ENCODE peak calls at places on chromosomes 5 and 9, in seven cellular contexts. One of them, this sample, is unnamed.

GRCh38 chr9:76294301-76294700 is 99.9 kb downstream of the RFK start:
- DNase-seq in colonic mucosa: no peak
- DNase-seq in prostate gland: no peak
- DNase-seq in upper lobe of right lung: no peak
- DNase-seq in left ventricle myocardium inferior: no peak
- DNase-seq in psoas muscle: no peak
- DNase-seq in transverse colon: no peak
- DNase-seq in this sample: no peak

GRCh38 chr9:489198-490197 is 274.8 kb downstream of the DOCK8 start:
- DNase-seq in upper lobe of right lung: no peak
- DNase-seq in prostate gland: peak; percentile 43
- DNase-seq in psoas muscle: no peak
- DNase-seq in transverse colon: no peak
- DNase-seq in left ventricle myocardium inferior: no peak
- DNase-seq in colonic mucosa: no peak
- DNase-seq in this sample: no peak

GRCh38 chr5:73311291-73312110 is 137.1 kb downstream of the FOXD1 start:
- DNase-seq in upper lobe of right lung: no peak
- DNase-seq in transverse colon: no peak
- DNase-seq in colonic mucosa: no peak
- DNase-seq in psoas muscle: peak; percentile 71
- DNase-seq in left ventricle myocardium inferior: no peak
- DNase-seq in prostate gland: no peak
- DNase-seq in this sample: no peak

GRCh38 chr5:113112435-113112834 is 135.8 kb downstream of the DCP2 start:
- DNase-seq in colonic mucosa: no peak
- DNase-seq in psoas muscle: no peak
- DNase-seq in left ventricle myocardium inferior: no peak
- DNase-seq in prostate gland: no peak
- DNase-seq in upper lobe of right lung: no peak
- DNase-seq in transverse colon: no peak
- DNase-seq in this sample: no peak

GRCh38 chr5:79547982-79548381 is 34.0 kb upstream of the HOMER1 start:
- DNase-seq in left ventricle myocardium inferior: no peak
- DNase-seq in colonic mucosa: no peak
- DNase-seq in transverse colon: no peak
- DNase-seq in prostate gland: peak; percentile 79
- DNase-seq in psoas muscle: no peak
- DNase-seq in upper lobe of right lung: no peak
- DNase-seq in this sample: no peak

GRCh38 chr9:112869917-112870316 is 20.8 kb downstream of the SLC46A2 start:
- DNase-seq in left ventricle myocardium inferior: no peak
- DNase-seq in transverse colon: no peak
- DNase-seq in psoas muscle: no peak
- DNase-seq in prostate gland: no peak
- DNase-seq in colonic mucosa: no peak
- DNase-seq in upper lobe of right lung: no peak
- DNase-seq in this sample: no peak

GRCh38 chr9:112546149-112547012 is 59.8 kb downstream of the KIAA1958 start:
- DNase-seq in psoas muscle: no peak
- DNase-seq in upper lobe of right lung: no peak
- DNase-seq in prostate gland: no peak
- DNase-seq in colonic mucosa: no peak
- DNase-seq in left ventricle myocardium inferior: no peak
- DNase-seq in transverse colon: no peak
- DNase-seq in this sample: no peak

GRCh38 chr5:115932991-115933390 is 29.3 kb upstream of the LVRN start:
- DNase-seq in left ventricle myocardium inferior: no peak
- DNase-seq in psoas muscle: no peak
- DNase-seq in transverse colon: no peak
- DNase-seq in upper lobe of right lung: no peak
- DNase-seq in prostate gland: no peak
- DNase-seq in colonic mucosa: no peak
- DNase-seq in this sample: no peak

GRCh38 chr5:173498286-173498685 is 118.2 kb downstream of the BOD1 start:
- DNase-seq in prostate gland: no peak
- DNase-seq in upper lobe of right lung: no peak
- DNase-seq in psoas muscle: peak; percentile 70
- DNase-seq in transverse colon: no peak
- DNase-seq in left ventricle myocardium inferior: peak; percentile 45
- DNase-seq in colonic mucosa: no peak
- DNase-seq in this sample: no peak

GRCh38 chr9:120774719-120775118 is 18.5 kb downstream of the FBXW2 start:
- DNase-seq in prostate gland: no peak
- DNase-seq in transverse colon: no peak
- DNase-seq in upper lobe of right lung: no peak
- DNase-seq in left ventricle myocardium inferior: no peak
- DNase-seq in colonic mucosa: no peak
- DNase-seq in psoas muscle: no peak
- DNase-seq in this sample: no peak

GRCh38 chr9:129703667-129704355 is 38.4 kb downstream of the PRRX2 start:
- DNase-seq in transverse colon: peak; percentile 30
- DNase-seq in left ventricle myocardium inferior: no peak
- DNase-seq in colonic mucosa: peak; percentile 49
- DNase-seq in upper lobe of right lung: no peak
- DNase-seq in prostate gland: no peak
- DNase-seq in psoas muscle: no peak
- DNase-seq in this sample: no peak

GRCh38 chr5:171351674-171352073 is 36.0 kb upstream of the NPM1 start:
- DNase-seq in colonic mucosa: no peak
- DNase-seq in left ventricle myocardium inferior: no peak
- DNase-seq in transverse colon: no peak
- DNase-seq in psoas muscle: no peak
- DNase-seq in prostate gland: no peak
- DNase-seq in upper lobe of right lung: no peak
- DNase-seq in this sample: no peak

GRCh38 chr5:35194636-35195471 is 35.4 kb downstream of the PRLR start:
- DNase-seq in left ventricle myocardium inferior: no peak
- DNase-seq in upper lobe of right lung: no peak
- DNase-seq in psoas muscle: no peak
- DNase-seq in transverse colon: peak; percentile 34
- DNase-seq in prostate gland: no peak
- DNase-seq in colonic mucosa: peak; percentile 65
- DNase-seq in this sample: no peak

GRCh38 chr9:138060881-138061280 is 183.3 kb downstream of the CACNA1B start:
- DNase-seq in colonic mucosa: no peak
- DNase-seq in psoas muscle: no peak
- DNase-seq in upper lobe of right lung: peak; percentile 22
- DNase-seq in prostate gland: no peak
- DNase-seq in left ventricle myocardium inferior: no peak
- DNase-seq in transverse colon: no peak
- DNase-seq in this sample: peak; percentile 19

GRCh38 chr5:135601466-135601865 is 22.7 kb upstream of the CXCL14 start:
- DNase-seq in transverse colon: no peak
- DNase-seq in prostate gland: no peak
- DNase-seq in colonic mucosa: no peak
- DNase-seq in upper lobe of right lung: no peak
- DNase-seq in psoas muscle: no peak
- DNase-seq in left ventricle myocardium inferior: no peak
- DNase-seq in this sample: no peak

GRCh38 chr9:136984464-136985026 is 1.8 kb downstream of the LCNL1 start:
- DNase-seq in colonic mucosa: no peak
- DNase-seq in prostate gland: no peak
- DNase-seq in psoas muscle: no peak
- DNase-seq in transverse colon: no peak
- DNase-seq in left ventricle myocardium inferior: no peak
- DNase-seq in upper lobe of right lung: no peak
- DNase-seq in this sample: no peak

GRCh38 chr5:168829044-168829443 is 249.9 kb upstream of the PANK3 start:
- DNase-seq in psoas muscle: no peak
- DNase-seq in left ventricle myocardium inferior: no peak
- DNase-seq in transverse colon: no peak
- DNase-seq in prostate gland: no peak
- DNase-seq in upper lobe of right lung: no peak
- DNase-seq in colonic mucosa: no peak
- DNase-seq in this sample: no peak

GRCh38 chr5:96344678-96345612 is 88.1 kb downstream of the PCSK1 start:
- DNase-seq in prostate gland: peak; percentile 61
- DNase-seq in left ventricle myocardium inferior: no peak
- DNase-seq in psoas muscle: no peak
- DNase-seq in transverse colon: peak; percentile 35
- DNase-seq in upper lobe of right lung: no peak
- DNase-seq in colonic mucosa: peak; percentile 23
- DNase-seq in this sample: no peak

GRCh38 chr5:119322312-119322947 is 33.4 kb upstream of the TNFAIP8 start:
- DNase-seq in prostate gland: no peak
- DNase-seq in upper lobe of right lung: no peak
- DNase-seq in transverse colon: no peak
- DNase-seq in colonic mucosa: no peak
- DNase-seq in psoas muscle: no peak
- DNase-seq in left ventricle myocardium inferior: no peak
- DNase-seq in this sample: no peak

GRCh38 chr5:119321569-119322311 is 34.1 kb upstream of the TNFAIP8 start:
- DNase-seq in prostate gland: no peak
- DNase-seq in colonic mucosa: no peak
- DNase-seq in transverse colon: no peak
- DNase-seq in psoas muscle: no peak
- DNase-seq in upper lobe of right lung: no peak
- DNase-seq in left ventricle myocardium inferior: no peak
- DNase-seq in this sample: no peak

GRCh38 chr5:119323630-119324000 is 32.2 kb upstream of the TNFAIP8 start:
- DNase-seq in upper lobe of right lung: no peak
- DNase-seq in transverse colon: no peak
- DNase-seq in colonic mucosa: no peak
- DNase-seq in left ventricle myocardium inferior: no peak
- DNase-seq in psoas muscle: no peak
- DNase-seq in prostate gland: peak; percentile 39
- DNase-seq in this sample: no peak

GRCh38 chr5:119324842-119325241 is 31.0 kb upstream of the TNFAIP8 start:
- DNase-seq in upper lobe of right lung: no peak
- DNase-seq in left ventricle myocardium inferior: no peak
- DNase-seq in colonic mucosa: no peak
- DNase-seq in transverse colon: no peak
- DNase-seq in prostate gland: no peak
- DNase-seq in psoas muscle: no peak
- DNase-seq in this sample: no peak

DNA sequence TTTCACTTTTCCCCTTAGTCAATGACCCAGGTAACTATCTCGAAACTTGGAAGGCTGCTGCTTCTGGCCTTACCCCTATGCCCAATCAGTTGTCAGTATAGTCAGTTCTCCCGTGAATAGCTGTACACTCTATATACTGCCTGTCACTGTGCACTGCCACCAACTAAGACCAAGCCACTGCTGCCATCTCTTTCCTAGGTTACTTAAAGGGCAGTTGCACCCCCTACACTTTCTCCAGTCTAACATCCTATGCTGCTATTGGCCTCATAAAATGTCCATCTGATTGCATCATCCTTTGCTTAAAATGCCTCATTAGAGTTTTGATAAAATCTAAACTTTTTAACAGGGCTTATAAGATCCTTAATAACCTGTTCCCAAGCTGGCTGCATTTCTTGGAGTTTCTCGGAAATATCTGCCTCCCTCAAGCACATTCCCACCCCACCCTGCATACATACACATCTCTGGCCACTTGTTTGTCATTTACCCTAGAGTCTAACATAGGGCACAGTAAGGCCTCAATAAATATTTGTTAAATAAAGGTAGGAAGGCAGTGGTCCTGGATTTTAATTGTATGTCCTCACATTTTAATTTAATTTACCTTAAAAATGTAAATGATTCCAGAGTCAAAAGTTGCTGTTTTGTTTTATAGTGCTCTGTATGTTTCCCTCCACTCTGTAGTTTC is 32.7 kb upstream of the TNFAIP8 start:
- DNase-seq in psoas muscle: no peak
- DNase-seq in transverse colon: no peak
- DNase-seq in prostate gland: no peak
- DNase-seq in left ventricle myocardium inferior: no peak
- DNase-seq in upper lobe of right lung: no peak
- DNase-seq in colonic mucosa: no peak
- DNase-seq in this sample: no peak
- H3K4me3 ChIP-seq in psoas muscle: no peak overlapping the region
- H3K4me3 ChIP-seq in transverse colon: no peak overlapping the region
- H3K4me3 ChIP-seq in prostate gland: no peak overlapping the region
- H3K4me3 ChIP-seq in left ventricle myocardium inferior: no peak overlapping the region
- H3K4me3 ChIP-seq in upper lobe of right lung: no peak overlapping the region
- H3K4me3 ChIP-seq in colonic mucosa: no peak overlapping the region
- H3K4me3 ChIP-seq in this sample: no peak overlapping the region

DNA sequence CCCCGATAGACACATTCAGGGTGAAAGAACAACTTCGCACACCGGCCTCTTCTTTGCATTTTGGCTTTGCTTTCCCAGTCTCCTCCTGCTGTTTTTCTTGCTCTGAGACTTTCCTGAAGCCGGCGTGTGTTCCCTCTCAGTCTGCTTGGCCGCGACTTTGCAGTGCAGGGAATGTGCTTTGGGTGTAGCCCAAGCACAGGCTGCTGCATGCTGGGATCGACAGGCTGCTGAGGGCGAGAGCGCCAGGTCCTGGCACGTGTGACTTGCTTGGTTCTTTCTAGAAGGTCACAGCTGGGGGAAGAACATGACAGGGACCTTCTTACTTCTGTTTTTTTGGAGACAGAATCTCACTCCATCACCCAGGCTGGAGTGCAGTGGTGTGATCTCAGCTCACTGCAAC is 40.6 kb downstream of the TENT4A start:
- DNase-seq in psoas muscle: peak; percentile 50
- DNase-seq in left ventricle myocardium inferior: no peak
- DNase-seq in colonic mucosa: no peak
- DNase-seq in prostate gland: no peak
- DNase-seq in upper lobe of right lung: peak; percentile 45
- DNase-seq in transverse colon: no peak
- DNase-seq in this sample: no peak
- H3K36me3 ChIP-seq in psoas muscle: peaks cover 98% of the 10 kb centered on the region
- H3K36me3 ChIP-seq in left ventricle myocardium inferior: peaks cover 92% of the 10 kb centered on the region
- H3K36me3 ChIP-seq in colonic mucosa: peaks cover 23% of the 10 kb centered on the region
- H3K36me3 ChIP-seq in prostate gland: no peaks in the 10 kb centered on the region
- H3K36me3 ChIP-seq in upper lobe of right lung: peaks cover 83% of the 10 kb centered on the region
- H3K36me3 ChIP-seq in transverse colon: peaks cover 55% of the 10 kb centered on the region
- H3K36me3 ChIP-seq in this sample: peaks cover 68% of the 10 kb centered on the region

GRCh38 chr5:1312993-1313833 is 18.3 kb upstream of the TERT start:
- DNase-seq in upper lobe of right lung: peak; percentile 54
- DNase-seq in psoas muscle: peak; percentile 30
- DNase-seq in left ventricle myocardium inferior: no peak
- DNase-seq in prostate gland: no peak
- DNase-seq in transverse colon: peak; percentile 55
- DNase-seq in colonic mucosa: no peak
- DNase-seq in this sample: no peak
- H3K4me3 ChIP-seq in upper lobe of right lung: no peak overlapping the region
- H3K4me3 ChIP-seq in psoas muscle: no peak overlapping the region
- H3K4me3 ChIP-seq in left ventricle myocardium inferior: no peak overlapping the region
- H3K4me3 ChIP-seq in prostate gland: no peak overlapping the region
- H3K4me3 ChIP-seq in transverse colon: no peak overlapping the region
- H3K4me3 ChIP-seq in colonic mucosa: no peak overlapping the region
- H3K4me3 ChIP-seq in this sample: no peak overlapping the region

GRCh38 chr5:26959290-26959689 is 79.1 kb downstream of the CDH9 start:
- DNase-seq in left ventricle myocardium inferior: no peak
- DNase-seq in prostate gland: no peak
- DNase-seq in transverse colon: no peak
- DNase-seq in upper lobe of right lung: no peak
- DNase-seq in colonic mucosa: no peak
- DNase-seq in psoas muscle: no peak
- DNase-seq in this sample: no peak
- H3K36me3 ChIP-seq in left ventricle myocardium inferior: no peaks in the 10 kb centered on the region
- H3K36me3 ChIP-seq in prostate gland: no peaks in the 10 kb centered on the region
- H3K36me3 ChIP-seq in transverse colon: no peaks in the 10 kb centered on the region
- H3K36me3 ChIP-seq in upper lobe of right lung: no peaks in the 10 kb centered on the region
- H3K36me3 ChIP-seq in colonic mucosa: no peaks in the 10 kb centered on the region
- H3K36me3 ChIP-seq in psoas muscle: no peaks in the 10 kb centered on the region
- H3K36me3 ChIP-seq in this sample: no peaks in the 10 kb centered on the region

This sample was measured in right lobe of liver.